ENCODE peak calls at places on chromosomes 16 and 17, in five cellular contexts. One of them, this sample, is unnamed. For H3K9me3, the result is how much of the 10 kb centered on the place peaks cover.

GRCh38 chr16:54847207-54847606 is 83.5 kb upstream of the IRX5 start:
- DNase-seq in tibial artery: no peak
- DNase-seq in IMR-90: no peak
- DNase-seq in CD8-positive, alpha-beta memory T cell: no peak
- DNase-seq in thoracic aorta: no peak
- DNase-seq in this sample: no peak

GRCh38 chr16:86214326-86215232 is 295.7 kb upstream of the FOXF1 start:
- DNase-seq in tibial artery: no peak
- DNase-seq in IMR-90: peak
- DNase-seq in CD8-positive, alpha-beta memory T cell: no peak
- DNase-seq in thoracic aorta: no peak
- DNase-seq in this sample: no peak

GRCh38 chr17:48720263-48721008 is 1.9 kb downstream of the PRAC1 start:
- DNase-seq in tibial artery: no peak
- DNase-seq in IMR-90: no peak
- DNase-seq in CD8-positive, alpha-beta memory T cell: no peak
- DNase-seq in thoracic aorta: no peak
- DNase-seq in this sample: no peak

GRCh38 chr17:48643697-48644012 is 17.5 kb upstream of the HOXB9 start:
- DNase-seq in tibial artery: no peak
- DNase-seq in IMR-90: no peak
- DNase-seq in CD8-positive, alpha-beta memory T cell: no peak
- DNase-seq in thoracic aorta: no peak
- DNase-seq in this sample: no peak

GRCh38 chr16:24493859-24494258 is 45.5 kb upstream of the RBBP6 start:
- DNase-seq in tibial artery: no peak
- DNase-seq in IMR-90: no peak
- DNase-seq in CD8-positive, alpha-beta memory T cell: no peak
- DNase-seq in thoracic aorta: no peak
- DNase-seq in this sample: no peak

GRCh38 chr16:57612494-57612893 is 15.9 kb upstream of the ADGRG1 start:
- DNase-seq in tibial artery: peak
- DNase-seq in IMR-90: no peak
- DNase-seq in CD8-positive, alpha-beta memory T cell: no peak
- DNase-seq in thoracic aorta: no peak
- DNase-seq in this sample: no peak

GRCh38 chr16:89749637-89750036 is 28.3 kb downstream of the ZNF276 start:
- DNase-seq in tibial artery: no peak
- DNase-seq in IMR-90: no peak
- DNase-seq in CD8-positive, alpha-beta memory T cell: no peak
- DNase-seq in thoracic aorta: no peak
- DNase-seq in this sample: no peak

GRCh38 chr17:45225964-45226530 is 4.4 kb downstream of the FMNL1 start:
- DNase-seq in tibial artery: peak
- DNase-seq in IMR-90: no peak
- DNase-seq in CD8-positive, alpha-beta memory T cell: peak
- DNase-seq in thoracic aorta: peak
- DNase-seq in this sample: peak

GRCh38 chr16:84922351-84923135 is 88.8 kb downstream of the ZDHHC7 start:
- DNase-seq in tibial artery: no peak
- DNase-seq in IMR-90: peak
- DNase-seq in CD8-positive, alpha-beta memory T cell: no peak
- DNase-seq in thoracic aorta: no peak
- DNase-seq in this sample: no peak

GRCh38 chr17:28030386-28030785 is 12.1 kb upstream of the NLK start:
- DNase-seq in tibial artery: no peak
- DNase-seq in IMR-90: no peak
- DNase-seq in CD8-positive, alpha-beta memory T cell: no peak
- DNase-seq in thoracic aorta: no peak
- DNase-seq in this sample: no peak

GRCh38 chr16:89064606-89065444 is 28.8 kb upstream of the ACSF3 start:
- DNase-seq in tibial artery: no peak
- DNase-seq in IMR-90: no peak
- DNase-seq in CD8-positive, alpha-beta memory T cell: no peak
- DNase-seq in thoracic aorta: no peak
- DNase-seq in this sample: no peak

GRCh38 chr16:57167951-57168350 is 17.9 kb downstream of the PSME3IP1 start:
- DNase-seq in tibial artery: no peak
- DNase-seq in IMR-90: peak
- DNase-seq in CD8-positive, alpha-beta memory T cell: peak
- DNase-seq in thoracic aorta: no peak
- DNase-seq in this sample: no peak

GRCh38 chr16:86809458-86809955 is 231.2 kb downstream of the FOXL1 start:
- DNase-seq in tibial artery: no peak
- DNase-seq in IMR-90: peak
- DNase-seq in CD8-positive, alpha-beta memory T cell: no peak
- DNase-seq in thoracic aorta: no peak
- DNase-seq in this sample: no peak

GRCh38 chr16:55480228-55480655 is 1.2 kb downstream of the MMP2 start:
- DNase-seq in tibial artery: peak
- DNase-seq in IMR-90: peak
- DNase-seq in CD8-positive, alpha-beta memory T cell: no peak
- DNase-seq in thoracic aorta: peak
- DNase-seq in this sample: no peak

GRCh38 chr17:82250868-82251500 is 22.1 kb downstream of the SLC16A3 start:
- DNase-seq in tibial artery: no peak
- DNase-seq in IMR-90: no peak
- DNase-seq in CD8-positive, alpha-beta memory T cell: no peak
- DNase-seq in thoracic aorta: no peak
- DNase-seq in this sample: no peak

GRCh38 chr16:65117701-65118448 is 4.0 kb downstream of the CDH11 start:
- DNase-seq in tibial artery: peak
- DNase-seq in IMR-90: peak
- DNase-seq in CD8-positive, alpha-beta memory T cell: no peak
- DNase-seq in thoracic aorta: no peak
- DNase-seq in this sample: no peak

GRCh38 chr17:27362909-27363308 is 69.0 kb downstream of the WSB1 start:
- DNase-seq in tibial artery: peak
- DNase-seq in IMR-90: no peak
- DNase-seq in CD8-positive, alpha-beta memory T cell: no peak
- DNase-seq in thoracic aorta: no peak
- DNase-seq in this sample: no peak

GRCh38 chr16:83344014-83344413 is 463.8 kb upstream of the HSBP1 start:
- DNase-seq in tibial artery: no peak
- DNase-seq in IMR-90: peak
- DNase-seq in CD8-positive, alpha-beta memory T cell: no peak
- DNase-seq in thoracic aorta: no peak
- DNase-seq in this sample: no peak

GRCh38 chr17:56452469-56452868 is 141.0 kb upstream of the NOG start:
- DNase-seq in tibial artery: no peak
- DNase-seq in IMR-90: no peak
- DNase-seq in CD8-positive, alpha-beta memory T cell: no peak
- DNase-seq in thoracic aorta: no peak
- DNase-seq in this sample: no peak

GRCh38 chr16:83779881-83780280 is 27.9 kb upstream of the HSBP1 start:
- DNase-seq in tibial artery: no peak
- DNase-seq in IMR-90: peak
- DNase-seq in CD8-positive, alpha-beta memory T cell: no peak
- DNase-seq in thoracic aorta: no peak
- DNase-seq in this sample: no peak

GRCh38 chr17:28345420-28346198 is 10.0 kb downstream of the TNFAIP1 start:
- DNase-seq in tibial artery: no peak
- DNase-seq in IMR-90: no peak
- DNase-seq in CD8-positive, alpha-beta memory T cell: no peak
- DNase-seq in thoracic aorta: no peak
- DNase-seq in this sample: no peak

GRCh38 chr16:31148281-31148728 is 1.6 kb downstream of the PRSS36 start:
- DNase-seq in tibial artery: no peak
- DNase-seq in IMR-90: no peak
- DNase-seq in CD8-positive, alpha-beta memory T cell: no peak
- DNase-seq in thoracic aorta: no peak
- DNase-seq in this sample: no peak

GRCh38 chr16:57187508-57187854 is 1.4 kb downstream of the RSPRY1 start:
- DNase-seq in tibial artery: no peak
- DNase-seq in IMR-90: no peak
- DNase-seq in CD8-positive, alpha-beta memory T cell: peak
- DNase-seq in thoracic aorta: no peak
- DNase-seq in this sample: no peak

GRCh38 chr17:19301274-19301946 is 61.1 kb downstream of the B9D1 start:
- DNase-seq in tibial artery: no peak
- DNase-seq in IMR-90: no peak
- DNase-seq in CD8-positive, alpha-beta memory T cell: no peak
- DNase-seq in thoracic aorta: no peak
- DNase-seq in this sample: no peak

GRCh38 chr17:38706625-38707298 is 1.7 kb downstream of the MLLT6 start:
- DNase-seq in tibial artery: no peak
- DNase-seq in IMR-90: no peak
- DNase-seq in CD8-positive, alpha-beta memory T cell: peak
- DNase-seq in thoracic aorta: no peak
- DNase-seq in this sample: no peak

GRCh38 chr16:88764913-88765349 is 20.1 kb downstream of the PIEZO1 start:
- DNase-seq in tibial artery: no peak
- DNase-seq in IMR-90: peak
- DNase-seq in CD8-positive, alpha-beta memory T cell: no peak
- DNase-seq in thoracic aorta: no peak
- DNase-seq in this sample: no peak

GRCh38 chr17:58618336-58618735 is 73.5 kb downstream of the TEX14 start:
- DNase-seq in tibial artery: no peak
- DNase-seq in IMR-90: no peak
- DNase-seq in CD8-positive, alpha-beta memory T cell: no peak
- DNase-seq in thoracic aorta: no peak
- DNase-seq in this sample: no peak

GRCh38 chr17:7982171-7982570 is 20.2 kb upstream of the GUCY2D start:
- DNase-seq in tibial artery: no peak
- DNase-seq in IMR-90: peak
- DNase-seq in CD8-positive, alpha-beta memory T cell: no peak
- DNase-seq in thoracic aorta: no peak
- DNase-seq in this sample: no peak

GRCh38 chr17:58330997-58331814 is 2.6 kb upstream of the TSPOAP1 start:
- DNase-seq in tibial artery: no peak
- DNase-seq in IMR-90: no peak
- DNase-seq in CD8-positive, alpha-beta memory T cell: peak
- DNase-seq in thoracic aorta: no peak
- DNase-seq in this sample: peak

GRCh38 chr17:42112552-42113176 is at the start of gene DHX58:
- DNase-seq in tibial artery: peak
- DNase-seq in IMR-90: peak
- DNase-seq in CD8-positive, alpha-beta memory T cell: peak
- DNase-seq in thoracic aorta: no peak
- DNase-seq in this sample: peak

DNA sequence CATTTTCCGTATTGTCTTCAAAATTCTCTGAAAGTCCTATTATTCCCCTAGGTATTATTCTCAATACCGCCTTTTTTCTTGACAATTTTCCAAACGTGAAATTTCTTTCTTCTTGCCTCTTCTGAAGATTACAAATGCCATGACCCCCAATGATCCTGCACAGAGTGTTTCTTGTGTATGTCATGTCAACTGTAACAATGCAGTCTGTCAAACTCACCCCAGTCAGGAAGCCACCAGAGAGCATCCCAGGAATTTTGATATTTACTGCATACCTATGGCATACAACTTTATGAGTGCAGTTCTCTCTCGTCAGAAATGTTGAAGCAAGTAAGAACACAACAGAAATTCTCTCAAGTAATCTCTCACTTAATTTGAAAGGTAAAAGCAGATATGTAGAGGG is 847.3 kb upstream of the CDH8 start:
- DNase-seq in tibial artery: no peak
- DNase-seq in IMR-90: no peak
- DNase-seq in CD8-positive, alpha-beta memory T cell: no peak
- DNase-seq in thoracic aorta: no peak
- DNase-seq in this sample: no peak
- H3K9me3 ChIP-seq in tibial artery: under half
- H3K9me3 ChIP-seq in IMR-90: under half
- H3K9me3 ChIP-seq in CD8-positive, alpha-beta memory T cell: under half
- H3K9me3 ChIP-seq in thoracic aorta: under half
- H3K9me3 ChIP-seq in this sample: under half

GRCh38 chr17:54937018-54937417 is 31.4 kb downstream of the COX11 start:
- DNase-seq in tibial artery: no peak
- DNase-seq in IMR-90: no peak
- DNase-seq in CD8-positive, alpha-beta memory T cell: no peak
- DNase-seq in thoracic aorta: no peak
- DNase-seq in this sample: no peak

GRCh38 chr17:54941285-54941684 is 27.2 kb downstream of the COX11 start:
- DNase-seq in tibial artery: no peak
- DNase-seq in IMR-90: no peak
- DNase-seq in CD8-positive, alpha-beta memory T cell: no peak
- DNase-seq in thoracic aorta: no peak
- DNase-seq in this sample: no peak

GRCh38 chr17:54935487-54935886 is 33.0 kb downstream of the COX11 start:
- DNase-seq in tibial artery: no peak
- DNase-seq in IMR-90: no peak
- DNase-seq in CD8-positive, alpha-beta memory T cell: no peak
- DNase-seq in thoracic aorta: no peak
- DNase-seq in this sample: no peak

GRCh38 chr17:54933921-54934320 is 33.3 kb downstream of the TOM1L1 start:
- DNase-seq in tibial artery: no peak
- DNase-seq in IMR-90: no peak
- DNase-seq in CD8-positive, alpha-beta memory T cell: no peak
- DNase-seq in thoracic aorta: no peak
- DNase-seq in this sample: no peak

DNA sequence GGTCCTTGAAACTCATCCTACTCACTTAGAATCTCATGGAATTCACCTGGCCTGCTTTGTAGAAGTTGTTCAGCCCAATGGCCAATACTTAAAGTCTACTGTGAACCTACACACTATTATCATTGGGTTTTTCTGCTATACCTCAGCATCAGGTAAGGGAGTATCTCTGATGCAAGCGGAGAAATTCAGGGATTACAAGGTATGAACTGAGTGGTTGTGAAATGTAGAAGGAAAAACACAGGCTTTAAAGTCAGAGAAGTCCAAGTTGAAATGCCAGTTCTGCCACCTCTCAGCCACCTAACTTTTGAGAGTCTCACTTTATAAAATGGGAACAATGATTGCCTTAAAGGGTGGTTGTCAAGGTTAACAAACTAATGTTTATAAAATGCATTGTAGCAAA is 31.0 kb downstream of the COX11 start:
- DNase-seq in tibial artery: no peak
- DNase-seq in IMR-90: no peak
- DNase-seq in CD8-positive, alpha-beta memory T cell: no peak
- DNase-seq in thoracic aorta: no peak
- DNase-seq in this sample: no peak
- H3K9me3 ChIP-seq in tibial artery: under half
- H3K9me3 ChIP-seq in IMR-90: under half
- H3K9me3 ChIP-seq in CD8-positive, alpha-beta memory T cell: under half
- H3K9me3 ChIP-seq in thoracic aorta: under half
- H3K9me3 ChIP-seq in this sample: under half

GRCh38 chr16:35906440-35906839 is 2447.0 kb downstream of the TP53TG3F start:
- DNase-seq in tibial artery: no peak
- DNase-seq in IMR-90: no peak
- DNase-seq in CD8-positive, alpha-beta memory T cell: no peak
- DNase-seq in thoracic aorta: no peak
- DNase-seq in this sample: no peak
- H3K9me3 ChIP-seq in tibial artery: under half
- H3K9me3 ChIP-seq in IMR-90: under half
- H3K9me3 ChIP-seq in CD8-positive, alpha-beta memory T cell: under half
- H3K9me3 ChIP-seq in thoracic aorta: under half
- H3K9me3 ChIP-seq in this sample: under half

DNA sequence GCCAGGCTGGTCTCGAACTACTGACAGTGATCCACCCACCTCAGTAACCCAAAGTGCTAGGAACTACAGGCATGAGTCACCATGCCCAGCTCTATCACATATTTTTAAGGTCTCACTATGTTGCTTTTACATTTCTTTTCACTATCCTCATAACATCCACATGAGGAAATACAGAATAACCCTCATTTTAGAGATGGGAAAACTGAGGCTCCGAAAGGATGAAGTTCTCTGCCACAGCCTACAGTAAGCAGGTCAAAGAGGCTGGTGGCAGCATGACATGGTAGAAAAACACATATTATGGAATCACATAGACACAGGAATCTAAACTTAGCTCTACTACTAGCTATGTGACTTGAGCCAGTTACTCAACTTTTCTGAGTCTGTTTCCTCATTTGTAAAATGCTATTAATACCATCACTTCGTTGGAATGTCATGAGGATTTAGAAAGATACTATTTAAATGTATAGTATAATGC is 32.2 kb downstream of the APPBP2 start:
- DNase-seq in tibial artery: no peak
- DNase-seq in IMR-90: peak
- DNase-seq in CD8-positive, alpha-beta memory T cell: no peak
- DNase-seq in thoracic aorta: no peak
- DNase-seq in this sample: no peak
- H3K9me3 ChIP-seq in tibial artery: under half
- H3K9me3 ChIP-seq in IMR-90: under half
- H3K9me3 ChIP-seq in CD8-positive, alpha-beta memory T cell: under half
- H3K9me3 ChIP-seq in thoracic aorta: under half
- H3K9me3 ChIP-seq in this sample: under half